ENCODE peak calls at places on chromosome 7, in four cellular contexts. Z is brain microvascular endothelial cell, N is amniotic stem cell, W is HCT116. L is an unnamed sample.

GRCh38 chr7:150586778-150587152 is 19.6 kb downstream of the GIMAP4 start:
- DNase-seq in Z (no peak), N (no peak), W (no peak), L (no peak)

GRCh38 chr7:23341846-23342598 is 42.9 kb downstream of the MALSU1 start:
- DNase-seq in Z (no peak), N (no peak), W (no peak), L (no peak)

GRCh38 chr7:85593355-85593754 is 406.5 kb upstream of the SEMA3D start:
- DNase-seq in Z (no peak), N (no peak), W (no peak), L (no peak)

GRCh38 chr7:110051386-110051785 is 1039.5 kb upstream of the LRRN3 start:
- DNase-seq in Z (no peak), N (no peak), W (no peak), L (no peak)

GRCh38 chr7:51950811-51951210 is 634.2 kb upstream of the COBL start:
- DNase-seq in Z (no peak), N (no peak), W (no peak), L (no peak)

GRCh38 chr7:69232445-69233376 is 365.6 kb upstream of the AUTS2 start:
- DNase-seq in Z (no peak), N (no peak), W (no peak), L (no peak)

GRCh38 chr7:150340024-150340749 is 1.2 kb downstream of the RARRES2 start:
- DNase-seq in Z (no peak), N (no peak), W (no peak), L (no peak)

GRCh38 chr7:11615163-11615562 is 216.8 kb downstream of the THSD7A start:
- DNase-seq in Z (no peak), N (no peak), W (no peak), L (no peak)

GRCh38 chr7:131219277-131220041 is 108.2 kb upstream of the MKLN1 start:
- DNase-seq in Z (no peak), N (no peak), W (no peak), L (no peak)

GRCh38 chr7:139774376-139774775 is 3.4 kb downstream of the HIPK2 start:
- DNase-seq in Z (peak), N (peak), W (no peak), L (no peak)

GRCh38 chr7:516606-517456 is 2.8 kb downstream of the PDGFA start:
- DNase-seq in Z (peak), N (peak), W (no peak), L (no peak)

GRCh38 chr7:66529889-66530615 is 98.6 kb upstream of the KCTD7 start:
- DNase-seq in Z (no peak), N (no peak), W (no peak), L (no peak)

GRCh38 chr7:90384433-90384832 is 18.8 kb upstream of the CLDN12 start:
- DNase-seq in Z (no peak), N (no peak), W (no peak), L (no peak)

GRCh38 chr7:107614425-107614824 is 34.4 kb downstream of the BCAP29 start:
- DNase-seq in Z (peak), N (no peak), W (no peak), L (no peak)

GRCh38 chr7:42480304-42480665 is 243.3 kb upstream of the GLI3 start:
- DNase-seq in Z (no peak), N (no peak), W (no peak), L (no peak)

GRCh38 chr7:126436213-126436868 is 816.4 kb downstream of the GRM8 start:
- DNase-seq in Z (peak), N (no peak), W (no peak), L (no peak)

GRCh38 chr7:105000190-105000589 is 13.8 kb upstream of the KMT2E start:
- DNase-seq in Z (no peak), N (no peak), W (no peak), L (no peak)

L was measured in natural killer cell treated with Interleukin-12 subunit alpha and Interleukin-12 subunit beta and Interleukin-15 and Interleukin-18, amount 100 ng/mL, for 72 hours.